ENCODE peak calls at places on chromosomes 5 and 9, in four cellular contexts. F is H1, X is GM12878, S is HepG2. M is an unnamed sample.

GRCh38 chr5:145347026-145347616 is 488.0 kb downstream of the PRELID2 start:
- DNase-seq in F (no peak), X (no peak), S (peak; percentile 9), M (peak; percentile 8)

GRCh38 chr9:96020822-96021615 is 145.5 kb downstream of the ERCC6L2 start:
- DNase-seq in F (peak; percentile 72), S (no peak), X (no peak), M (no peak)

GRCh38 chr5:161507591-161507990 is 38.9 kb downstream of the GABRB2 start:
- DNase-seq in X (no peak), F (no peak), S (no peak), M (no peak)

GRCh38 chr5:94308442-94308841 is 310.0 kb downstream of the KIAA0825 start:
- DNase-seq in S (no peak), X (no peak), F (no peak), M (no peak)

GRCh38 chr5:38853753-38854470 is 8.1 kb downstream of the OSMR start:
- DNase-seq in F (no peak), S (no peak), X (no peak), M (no peak)

GRCh38 chr5:74206571-74207550 is 433.7 kb downstream of the ENC1 start:
- DNase-seq in S (no peak), F (no peak), X (no peak), M (peak; percentile 3)

GRCh38 chr5:52945040-52945439 is 44.1 kb upstream of the ITGA2 start:
- DNase-seq in X (no peak), F (no peak), S (no peak), M (no peak)

GRCh38 chr5:157575096-157575872 is at the start of gene ADAM19:
- DNase-seq in F (peak; percentile 84), S (no peak), X (no peak), M (peak; percentile 8)

GRCh38 chr9:133449760-133450159 is 10.0 kb upstream of the CACFD1 start:
- DNase-seq in S (peak; percentile 50), X (no peak), F (no peak), M (no peak)

GRCh38 chr9:7216004-7216821 is 458.4 kb downstream of the KDM4C start:
- DNase-seq in X (no peak), S (peak; percentile 13), F (no peak), M (no peak)

GRCh38 chr9:105114956-105115728 is 129.3 kb upstream of the SLC44A1 start:
- DNase-seq in F (no peak), S (no peak), X (peak; percentile 20), M (no peak)

GRCh38 chr9:692636-693459 is 148.6 kb upstream of the DMRT1 start:
- DNase-seq in F (no peak), X (no peak), S (peak; percentile 49), M (no peak)

GRCh38 chr5:62689599-62690368 is 111.2 kb downstream of the LRRC70 start:
- DNase-seq in X (no peak), F (no peak), S (no peak), M (no peak)

GRCh38 chr5:58410441-58410840 is 49.4 kb downstream of the PLK2 start:
- DNase-seq in F (no peak), S (no peak), X (no peak), M (no peak)

GRCh38 chr5:111694183-111694582 is 62.8 kb downstream of the NREP start:
- DNase-seq in S (no peak), F (no peak), X (no peak), M (no peak)

GRCh38 chr9:120362446-120362845 is 217.5 kb downstream of the CDK5RAP2 start:
- DNase-seq in X (no peak), S (no peak), F (no peak), M (no peak)

GRCh38 chr5:91104062-91104448 is 279.1 kb downstream of the ARRDC3 start:
- DNase-seq in X (no peak), F (no peak), S (no peak), M (no peak)

GRCh38 chr5:14268236-14268701 is 125.1 kb downstream of the TRIO start:
- DNase-seq in S (peak; percentile 76), F (no peak), X (no peak), M (no peak)

GRCh38 chr5:765948-766631 is 18.4 kb downstream of the ZDHHC11B start:
- DNase-seq in S (no peak), F (no peak), X (no peak), M (no peak)

GRCh38 chr5:39284552-39284951 is 65.2 kb upstream of the FYB1 start:
- DNase-seq in X (no peak), S (peak; percentile 22), F (no peak), M (no peak)

GRCh38 chr9:5587024-5587423 is 41.9 kb upstream of the RIC1 start:
- DNase-seq in X (no peak), F (no peak), S (no peak), M (no peak)

GRCh38 chr5:107253246-107253645 is 417.5 kb downstream of the EFNA5 start:
- DNase-seq in X (no peak), S (no peak), F (no peak), M (no peak)

GRCh38 chr9:13244190-13244589 is 35.3 kb downstream of the MPDZ start:
- DNase-seq in X (no peak), S (no peak), F (no peak), M (no peak)

GRCh38 chr5:71828641-71829040 is 109.6 kb downstream of the CARTPT start:
- DNase-seq in X (no peak), F (no peak), S (no peak), M (no peak)

GRCh38 chr5:122870219-122870856 is 24.9 kb downstream of the SNX24 start:
- DNase-seq in F (no peak), X (no peak), S (no peak), M (no peak)

GRCh38 chr9:115008536-115008935 is 78.1 kb upstream of the TNFSF8 start:
- DNase-seq in S (no peak), X (no peak), F (no peak), M (peak; percentile 39)

GRCh38 chr5:65926893-65927292 is 518 bp downstream of the ERBIN start:
- DNase-seq in X (no peak), F (no peak), S (no peak), M (no peak)

DNA sequence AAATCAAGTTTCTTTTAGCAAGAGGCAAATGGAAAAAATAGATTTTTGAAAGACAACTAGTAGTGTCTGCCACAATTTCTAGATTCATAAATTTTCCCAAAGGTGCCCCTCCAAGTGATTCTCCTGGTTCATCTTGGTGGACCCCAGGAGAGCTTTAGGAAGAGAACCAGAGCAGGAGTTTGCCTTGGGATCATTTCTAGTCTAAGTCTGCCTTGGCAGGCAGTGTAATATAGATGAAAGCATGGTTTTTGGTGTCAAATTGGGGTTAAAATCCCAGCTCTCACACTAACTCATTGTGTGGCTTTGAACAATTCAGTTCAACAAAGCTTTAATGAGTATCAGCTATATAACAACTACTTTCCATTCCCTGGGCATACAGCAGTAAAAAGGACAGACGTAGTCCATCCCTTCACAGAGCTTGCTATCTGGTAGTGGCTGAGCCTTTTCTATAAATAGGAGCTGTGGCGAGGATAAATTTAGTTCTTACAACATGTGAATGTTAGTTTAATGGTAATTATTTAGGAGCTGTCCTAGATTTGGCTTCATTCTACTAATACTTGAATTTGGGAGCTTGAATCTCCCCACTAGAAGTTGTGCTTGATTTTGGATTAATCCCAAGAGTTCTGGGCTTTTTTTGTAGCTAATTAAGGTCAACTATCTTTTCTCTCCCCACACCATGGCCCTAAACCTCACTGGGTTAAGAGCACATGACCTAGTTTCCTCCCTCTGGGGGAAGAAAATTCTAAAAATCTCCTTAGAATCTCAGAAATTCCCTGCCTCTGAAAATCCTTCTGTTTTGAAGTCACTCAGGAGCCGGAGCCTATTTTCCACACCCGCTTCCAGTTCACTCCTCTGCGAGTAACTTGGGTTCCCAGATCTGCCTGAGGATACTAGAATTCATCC is 197.8 kb downstream of the PCSK1 start:
- DNase-seq in X (no peak), S (no peak), F (no peak), M (no peak)
- TF ChIP-seq SUZ12 in X (no peak), S (no peak), F (no peak), M (no peak)

DNA sequence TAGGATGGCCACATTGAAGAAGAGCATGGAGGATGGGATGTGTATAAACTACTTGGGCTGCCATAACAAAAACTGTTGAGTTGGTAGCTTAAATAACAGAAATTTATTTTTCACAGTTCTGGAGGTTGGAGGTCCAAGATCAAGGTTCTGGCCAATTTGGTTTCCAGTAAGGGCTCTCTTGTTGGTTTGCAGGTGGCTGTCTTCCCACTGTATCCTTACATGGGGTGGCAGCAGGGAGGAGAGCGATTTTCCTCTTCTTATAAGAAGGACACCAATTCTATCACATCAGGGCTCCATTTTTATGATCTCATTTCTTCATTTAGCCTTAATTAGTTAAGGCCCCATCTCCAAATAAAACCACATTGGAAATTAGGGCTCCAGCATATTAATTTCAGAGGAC is 465.7 kb downstream of the GADD45G start:
- DNase-seq in X (no peak), S (no peak), F (no peak), M (no peak)
- H3K36me3 ChIP-seq in X (no peaks in the 10 kb centered on the region), S (no peaks in the 10 kb centered on the region), F (no peaks in the 10 kb centered on the region), M (no peaks in the 10 kb centered on the region)

GRCh38 chr5:141342773-141343172 is 856 bp upstream of the PCDHGA3 start:
- DNase-seq in X (no peak), S (no peak), F (no peak), M (no peak)

GRCh38 chr5:141343953-141344463 is 379 bp downstream of the PCDHGA3 start:
- DNase-seq in S (no peak), F (no peak), X (no peak), M (no peak)

GRCh38 chr5:141343242-141343952 is at the start of gene PCDHGA3:
- DNase-seq in F (no peak), X (no peak), S (no peak), M (no peak)

DNA sequence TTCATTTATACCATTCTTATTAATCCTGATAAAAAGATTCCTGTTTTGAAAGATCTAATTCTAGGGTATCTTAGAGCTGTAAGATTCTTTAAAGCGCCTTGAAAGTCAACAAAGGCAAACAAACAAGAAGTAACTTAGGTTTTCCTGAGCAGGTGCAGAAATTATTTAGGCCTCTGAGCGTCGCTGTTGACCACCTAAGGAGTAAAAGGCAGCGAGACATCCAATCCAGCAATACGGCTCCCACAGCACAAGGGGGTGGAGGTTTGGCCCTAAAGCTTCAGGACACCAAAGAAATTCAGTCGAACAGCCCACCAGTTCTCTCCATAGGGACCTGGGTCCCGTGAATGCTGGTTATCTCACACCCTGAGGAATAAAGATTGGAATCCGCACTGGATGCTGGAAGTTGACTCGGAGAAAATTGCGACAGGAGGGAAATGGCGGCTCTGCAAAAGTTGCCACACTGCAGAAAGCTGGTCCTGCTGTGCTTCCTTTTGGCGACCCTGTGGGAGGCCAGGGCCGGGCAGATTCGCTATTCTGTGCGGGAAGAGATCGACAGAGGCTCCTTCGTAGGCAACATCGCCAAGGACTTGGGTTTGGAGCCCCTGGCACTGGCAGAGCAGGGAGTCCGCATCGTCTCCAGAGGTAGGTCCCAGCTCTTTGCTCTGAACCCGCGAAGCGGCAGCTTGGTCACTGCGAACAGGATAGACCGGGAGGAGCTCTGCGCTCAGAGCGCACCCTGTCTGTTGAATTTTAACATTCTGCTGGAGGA is at the start of gene PCDHGA2:
- DNase-seq in S (peak; percentile 18), F (no peak), X (no peak), M (peak; percentile 42)
- H3K9me3 ChIP-seq in S (peaks cover 14% of the 10 kb centered on the region), F (peaks cover 17% of the 10 kb centered on the region), X (no peaks in the 10 kb centered on the region), M (peaks cover 28% of the 10 kb centered on the region)

GRCh38 chr9:34145165-34145564 is 18.7 kb upstream of the DCAF12 start:
- DNase-seq in F (no peak), X (no peak), S (no peak), M (no peak)

GRCh38 chr9:34140853-34141252 is 14.4 kb upstream of the DCAF12 start:
- DNase-seq in S (no peak), X (no peak), F (no peak), M (no peak)

GRCh38 chr9:34139477-34140146 is 13.1 kb upstream of the DCAF12 start:
- DNase-seq in F (no peak), X (no peak), S (peak; percentile 53), M (no peak)

DNA sequence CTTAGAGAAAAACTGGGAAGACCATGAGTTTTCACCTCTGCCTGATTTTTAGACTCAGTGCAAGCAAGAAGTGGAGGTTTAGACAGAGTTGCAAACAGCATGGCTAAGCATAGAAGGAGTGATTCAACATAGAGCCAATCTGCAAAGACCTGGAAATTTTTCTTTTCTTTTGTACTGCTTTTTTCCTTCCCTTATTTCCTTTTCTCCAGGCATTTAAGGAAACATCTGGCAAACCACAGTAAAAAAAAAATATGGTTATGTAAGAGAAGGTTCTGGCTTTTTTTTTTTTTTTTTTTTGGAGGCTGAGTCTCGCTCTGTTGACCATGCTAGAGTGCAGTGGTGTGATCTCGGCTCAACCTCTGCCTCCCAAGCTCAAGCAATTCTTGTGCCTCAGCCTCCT is 16.6 kb upstream of the DCAF12 start:
- DNase-seq in X (no peak), S (no peak), F (no peak), M (no peak)
- TF ChIP-seq SUZ12 in X (no peak), S (no peak), F (no peak), M (no peak)